ENCODE peak calls at places on chromosomes 2 and 18, in ten cellular contexts. W, Z, R, S, C, F, G, B, D and J are unnamed samples.

GRCh38 chr2:29108225-29108624 is 7.0 kb upstream of the CLIP4 start:
- DNase-seq in W (no peak), Z (no peak), R (no peak), S (no peak), C (no peak), F (no peak), G (peak), B (no peak), D (no peak), J (peak)

GRCh38 chr2:237447496-237447895 is 33.5 kb upstream of the COL6A3 start:
- DNase-seq in W (no peak), Z (no peak), R (no peak), S (no peak), C (no peak), F (no peak), G (no peak), B (no peak), D (no peak), J (no peak)

GRCh38 chr2:130327703-130328527 is 14.8 kb upstream of the IMP4 start:
- DNase-seq in W (no peak), Z (no peak), R (no peak), S (no peak), C (no peak), F (no peak), G (peak), B (no peak), D (no peak), J (no peak)

GRCh38 chr2:95025406-95026319 is at the start of gene MAL:
- DNase-seq in W (peak), Z (no peak), R (peak), S (no peak), C (peak), F (peak), G (no peak), B (no peak), D (no peak), J (no peak)

GRCh38 chr18:29712785-29713184 is 1329.8 kb downstream of the DSC3 start:
- DNase-seq in W (no peak), Z (no peak), R (no peak), S (no peak), C (no peak), F (no peak), G (peak), B (no peak), D (no peak), J (no peak)

GRCh38 chr2:22970991-22971390 is 414.0 kb upstream of the KLHL29 start:
- DNase-seq in W (no peak), Z (no peak), R (no peak), S (no peak), C (no peak), F (no peak), G (no peak), B (no peak), D (no peak), J (no peak)

GRCh38 chr2:223549215-223549614 is 52.9 kb downstream of the SCG2 start:
- DNase-seq in W (no peak), Z (peak), R (no peak), S (no peak), C (no peak), F (no peak), G (peak), B (peak), D (no peak), J (peak)

GRCh38 chr2:224584111-224584764 is 925 bp downstream of the CUL3 start:
- DNase-seq in W (peak), Z (peak), R (no peak), S (no peak), C (no peak), F (peak), G (no peak), B (peak), D (peak), J (no peak)

GRCh38 chr2:159137511-159138101 is 148.9 kb downstream of the WDSUB1 start:
- DNase-seq in W (no peak), Z (no peak), R (no peak), S (no peak), C (no peak), F (no peak), G (no peak), B (no peak), D (no peak), J (no peak)

GRCh38 chr2:96764253-96764637 is 3.5 kb downstream of the CNNM4 start:
- DNase-seq in W (no peak), Z (peak), R (no peak), S (no peak), C (no peak), F (peak), G (no peak), B (no peak), D (no peak), J (no peak)

GRCh38 chr2:30569991-30570390 is 122.9 kb downstream of the LCLAT1 start:
- DNase-seq in W (no peak), Z (no peak), R (no peak), S (no peak), C (no peak), F (no peak), G (no peak), B (no peak), D (no peak), J (no peak)

GRCh38 chr18:80154293-80154692 is 45.2 kb downstream of the ADNP2 start:
- DNase-seq in W (no peak), Z (no peak), R (no peak), S (no peak), C (no peak), F (no peak), G (no peak), B (no peak), D (no peak), J (no peak)

GRCh38 chr2:10301946-10302478 is 692 bp upstream of the HPCAL1 start:
- DNase-seq in W (no peak), Z (no peak), R (peak), S (no peak), C (no peak), F (no peak), G (no peak), B (no peak), D (peak), J (no peak)

GRCh38 chr18:26086959-26087358 is 3.5 kb downstream of the SS18 start:
- DNase-seq in W (no peak), Z (no peak), R (no peak), S (no peak), C (no peak), F (no peak), G (no peak), B (no peak), D (no peak), J (no peak)

GRCh38 chr2:37343537-37344434 is 644 bp upstream of the QPCT start:
- DNase-seq in W (no peak), Z (no peak), R (no peak), S (no peak), C (no peak), F (no peak), G (peak), B (no peak), D (no peak), J (peak)

GRCh38 chr2:70140978-70141753 is 49.7 kb downstream of the C2orf42 start:
- DNase-seq in W (no peak), Z (peak), R (peak), S (no peak), C (no peak), F (peak), G (no peak), B (peak), D (peak), J (no peak)

GRCh38 chr18:33821503-33821902 is 243.5 kb downstream of the ASXL3 start:
- DNase-seq in W (no peak), Z (no peak), R (no peak), S (no peak), C (no peak), F (no peak), G (peak), B (no peak), D (no peak), J (peak)

GRCh38 chr18:79485788-79486355 is 90.1 kb downstream of the NFATC1 start:
- DNase-seq in W (no peak), Z (no peak), R (no peak), S (no peak), C (no peak), F (peak), G (peak), B (no peak), D (no peak), J (peak)

GRCh38 chr2:102110596-102111334 is 31.8 kb upstream of the IL1R1 start:
- DNase-seq in W (no peak), Z (no peak), R (no peak), S (no peak), C (no peak), F (no peak), G (no peak), B (no peak), D (no peak), J (no peak)

GRCh38 chr2:229230911-229231310 is 40.2 kb downstream of the PID1 start:
- DNase-seq in W (no peak), Z (no peak), R (no peak), S (no peak), C (no peak), F (no peak), G (no peak), B (no peak), D (no peak), J (no peak)

GRCh38 chr2:239002960-239003932 is 155.4 kb downstream of the TWIST2 start:
- DNase-seq in W (no peak), Z (peak), R (no peak), S (no peak), C (no peak), F (no peak), G (peak), B (no peak), D (peak), J (peak)

GRCh38 chr2:128489580-128490273 is 171.1 kb upstream of the HS6ST1 start:
- DNase-seq in W (no peak), Z (no peak), R (no peak), S (no peak), C (no peak), F (no peak), G (no peak), B (no peak), D (no peak), J (no peak)

GRCh38 chr2:43484323-43484930 is 111.4 kb downstream of the THADA start:
- DNase-seq in W (peak), Z (no peak), R (no peak), S (no peak), C (peak), F (no peak), G (peak), B (peak), D (no peak), J (peak)

GRCh38 chr2:96249654-96250053 is 16.1 kb downstream of the TMEM127 start:
- DNase-seq in W (no peak), Z (no peak), R (no peak), S (no peak), C (no peak), F (no peak), G (no peak), B (no peak), D (no peak), J (peak)

GRCh38 chr2:142980246-142981068 is 103.0 kb downstream of the KYNU start:
- DNase-seq in W (no peak), Z (no peak), R (no peak), S (no peak), C (peak), F (no peak), G (no peak), B (no peak), D (no peak), J (peak)

GRCh38 chr2:120568975-120569268 is 166.7 kb upstream of the GLI2 start:
- DNase-seq in W (no peak), Z (no peak), R (no peak), S (no peak), C (no peak), F (no peak), G (no peak), B (no peak), D (no peak), J (no peak)

GRCh38 chr2:198162276-198162675 is 357.9 kb downstream of the PLCL1 start:
- DNase-seq in W (no peak), Z (no peak), R (no peak), S (no peak), C (no peak), F (no peak), G (no peak), B (no peak), D (no peak), J (no peak)

GRCh38 chr2:37376421-37377186 is 32.2 kb downstream of the QPCT start:
- DNase-seq in W (no peak), Z (peak), R (no peak), S (no peak), C (no peak), F (peak), G (peak), B (no peak), D (no peak), J (peak)

GRCh38 chr2:79271456-79271855 is 111.9 kb upstream of the REG3A start:
- DNase-seq in W (no peak), Z (no peak), R (no peak), S (no peak), C (no peak), F (no peak), G (no peak), B (no peak), D (no peak), J (no peak)

GRCh38 chr2:227164745-227165350 is 424 bp downstream of the COL4A3 start:
- DNase-seq in W (peak), Z (no peak), R (peak), S (no peak), C (no peak), F (peak), G (no peak), B (no peak), D (peak), J (no peak)

GRCh38 chr2:88729061-88729745 is 37.7 kb downstream of the RPIA start:
- DNase-seq in W (no peak), Z (no peak), R (no peak), S (no peak), C (no peak), F (no peak), G (peak), B (no peak), D (no peak), J (no peak)

GRCh38 chr2:224190871-224191270 is 151.8 kb upstream of the SERPINE2 start:
- DNase-seq in W (no peak), Z (no peak), R (no peak), S (no peak), C (no peak), F (no peak), G (no peak), B (no peak), D (no peak), J (no peak)

GRCh38 chr2:657766-658165 is 19.4 kb downstream of the TMEM18 start:
- DNase-seq in W (no peak), Z (no peak), R (no peak), S (no peak), C (no peak), F (no peak), G (no peak), B (no peak), D (no peak), J (no peak)